ENCODE peak calls at places on chromosomes 12 and 14, in five cellular contexts. One of them, this sample, is unnamed.

GRCh38 chr12:18811268-18811667 is 73.3 kb downstream of the CAPZA3 start:
- DNase-seq in HCT116: no peak
- DNase-seq in tibial artery: no peak
- DNase-seq in glutamatergic neuron: no peak
- DNase-seq in WTC11: no peak
- DNase-seq in this sample: no peak

GRCh38 chr12:5665615-5666014 is 233.7 kb downstream of the NTF3 start:
- DNase-seq in HCT116: no peak
- DNase-seq in tibial artery: no peak
- DNase-seq in glutamatergic neuron: no peak
- DNase-seq in WTC11: no peak
- DNase-seq in this sample: no peak

GRCh38 chr14:100761481-100761880 is 34.8 kb downstream of the DLK1 start:
- DNase-seq in HCT116: peak
- DNase-seq in tibial artery: no peak
- DNase-seq in glutamatergic neuron: no peak
- DNase-seq in WTC11: no peak
- DNase-seq in this sample: no peak

GRCh38 chr12:105426766-105427165 is 96.3 kb downstream of the C12orf75 start:
- DNase-seq in HCT116: no peak
- DNase-seq in tibial artery: no peak
- DNase-seq in glutamatergic neuron: no peak
- DNase-seq in WTC11: no peak
- DNase-seq in this sample: no peak

GRCh38 chr12:54286042-54286931 is 5.8 kb downstream of the HNRNPA1 start:
- DNase-seq in HCT116: no peak
- DNase-seq in tibial artery: no peak
- DNase-seq in glutamatergic neuron: no peak
- DNase-seq in WTC11: no peak
- DNase-seq in this sample: no peak

GRCh38 chr14:70563869-70564268 is 29.1 kb upstream of the ADAM20 start:
- DNase-seq in HCT116: no peak
- DNase-seq in tibial artery: no peak
- DNase-seq in glutamatergic neuron: no peak
- DNase-seq in WTC11: no peak
- DNase-seq in this sample: no peak

GRCh38 chr14:89667983-89668382 is 250.9 kb upstream of the FOXN3 start:
- DNase-seq in HCT116: no peak
- DNase-seq in tibial artery: no peak
- DNase-seq in glutamatergic neuron: no peak
- DNase-seq in WTC11: no peak
- DNase-seq in this sample: no peak

GRCh38 chr14:93173943-93174395 is 10.7 kb downstream of the MOAP1 start:
- DNase-seq in HCT116: no peak
- DNase-seq in tibial artery: no peak
- DNase-seq in glutamatergic neuron: no peak
- DNase-seq in WTC11: no peak
- DNase-seq in this sample: no peak

GRCh38 chr14:69247691-69248440 is 12.1 kb upstream of the GALNT16 start:
- DNase-seq in HCT116: no peak
- DNase-seq in tibial artery: peak
- DNase-seq in glutamatergic neuron: no peak
- DNase-seq in WTC11: no peak
- DNase-seq in this sample: no peak

GRCh38 chr12:116442981-116443380 is 116.2 kb upstream of the MAP1LC3B2 start:
- DNase-seq in HCT116: no peak
- DNase-seq in tibial artery: no peak
- DNase-seq in glutamatergic neuron: no peak
- DNase-seq in WTC11: no peak
- DNase-seq in this sample: no peak

GRCh38 chr12:12219664-12220063 is 47.2 kb downstream of the LRP6 start:
- DNase-seq in HCT116: no peak
- DNase-seq in tibial artery: no peak
- DNase-seq in glutamatergic neuron: no peak
- DNase-seq in WTC11: no peak
- DNase-seq in this sample: no peak

GRCh38 chr14:104434214-104435076 is 145.1 kb upstream of the C14orf180 start:
- DNase-seq in HCT116: no peak
- DNase-seq in tibial artery: no peak
- DNase-seq in glutamatergic neuron: no peak
- DNase-seq in WTC11: no peak
- DNase-seq in this sample: no peak

GRCh38 chr14:69300601-69301221 is 40.8 kb downstream of the GALNT16 start:
- DNase-seq in HCT116: no peak
- DNase-seq in tibial artery: peak
- DNase-seq in glutamatergic neuron: no peak
- DNase-seq in WTC11: no peak
- DNase-seq in this sample: no peak

GRCh38 chr12:49201595-49202295 is 12.9 kb upstream of the TUBA1A start:
- DNase-seq in HCT116: no peak
- DNase-seq in tibial artery: peak
- DNase-seq in glutamatergic neuron: no peak
- DNase-seq in WTC11: no peak
- DNase-seq in this sample: no peak

GRCh38 chr14:85071447-85071846 is 458.5 kb upstream of the FLRT2 start:
- DNase-seq in HCT116: no peak
- DNase-seq in tibial artery: no peak
- DNase-seq in glutamatergic neuron: no peak
- DNase-seq in WTC11: no peak
- DNase-seq in this sample: no peak

GRCh38 chr14:53156238-53156637 is 3.1 kb upstream of the DDHD1 start:
- DNase-seq in HCT116: no peak
- DNase-seq in tibial artery: no peak
- DNase-seq in glutamatergic neuron: no peak
- DNase-seq in WTC11: no peak
- DNase-seq in this sample: no peak

GRCh38 chr14:60153996-60154395 is 11.2 kb downstream of the DHRS7 start:
- DNase-seq in HCT116: no peak
- DNase-seq in tibial artery: no peak
- DNase-seq in glutamatergic neuron: no peak
- DNase-seq in WTC11: no peak
- DNase-seq in this sample: no peak

GRCh38 chr12:82174383-82174782 is 183.8 kb downstream of the CCDC59 start:
- DNase-seq in HCT116: no peak
- DNase-seq in tibial artery: no peak
- DNase-seq in glutamatergic neuron: no peak
- DNase-seq in WTC11: no peak
- DNase-seq in this sample: no peak

GRCh38 chr12:26871985-26872384 is 39.0 kb upstream of the ITPR2 start:
- DNase-seq in HCT116: no peak
- DNase-seq in tibial artery: no peak
- DNase-seq in glutamatergic neuron: no peak
- DNase-seq in WTC11: no peak
- DNase-seq in this sample: no peak

GRCh38 chr14:65377576-65377975 is 35.0 kb upstream of the FUT8 start:
- DNase-seq in HCT116: no peak
- DNase-seq in tibial artery: no peak
- DNase-seq in glutamatergic neuron: no peak
- DNase-seq in WTC11: no peak
- DNase-seq in this sample: no peak

GRCh38 chr12:6936642-6937480 is 6.8 kb upstream of the RNU7-1 start:
- DNase-seq in HCT116: no peak
- DNase-seq in tibial artery: no peak
- DNase-seq in glutamatergic neuron: no peak
- DNase-seq in WTC11: peak
- DNase-seq in this sample: no peak

GRCh38 chr12:114687269-114687605 is 3.3 kb upstream of the TBX3 start:
- DNase-seq in HCT116: no peak
- DNase-seq in tibial artery: no peak
- DNase-seq in glutamatergic neuron: no peak
- DNase-seq in WTC11: no peak
- DNase-seq in this sample: no peak

GRCh38 chr12:69435644-69436043 is 34.5 kb upstream of the FRS2 start:
- DNase-seq in HCT116: no peak
- DNase-seq in tibial artery: no peak
- DNase-seq in glutamatergic neuron: no peak
- DNase-seq in WTC11: no peak
- DNase-seq in this sample: no peak

GRCh38 chr12:4116251-4117111 is 157.1 kb upstream of the CCND2 start:
- DNase-seq in HCT116: no peak
- DNase-seq in tibial artery: no peak
- DNase-seq in glutamatergic neuron: no peak
- DNase-seq in WTC11: no peak
- DNase-seq in this sample: no peak

GRCh38 chr14:51576899-51577298 is 74.8 kb upstream of the FRMD6 start:
- DNase-seq in HCT116: no peak
- DNase-seq in tibial artery: no peak
- DNase-seq in glutamatergic neuron: no peak
- DNase-seq in WTC11: no peak
- DNase-seq in this sample: no peak

GRCh38 chr14:28299227-28299626 is 467.4 kb upstream of the FOXG1 start:
- DNase-seq in HCT116: no peak
- DNase-seq in tibial artery: no peak
- DNase-seq in glutamatergic neuron: no peak
- DNase-seq in WTC11: no peak
- DNase-seq in this sample: no peak

GRCh38 chr14:28298156-28298555 is 468.4 kb upstream of the FOXG1 start:
- DNase-seq in HCT116: no peak
- DNase-seq in tibial artery: no peak
- DNase-seq in glutamatergic neuron: no peak
- DNase-seq in WTC11: no peak
- DNase-seq in this sample: no peak

GRCh38 chr14:28297559-28297958 is 469.0 kb upstream of the FOXG1 start:
- DNase-seq in HCT116: no peak
- DNase-seq in tibial artery: no peak
- DNase-seq in glutamatergic neuron: no peak
- DNase-seq in WTC11: no peak
- DNase-seq in this sample: no peak

GRCh38 chr14:28300356-28300755 is 466.2 kb upstream of the FOXG1 start:
- DNase-seq in HCT116: no peak
- DNase-seq in tibial artery: no peak
- DNase-seq in glutamatergic neuron: no peak
- DNase-seq in WTC11: no peak
- DNase-seq in this sample: no peak

DNA sequence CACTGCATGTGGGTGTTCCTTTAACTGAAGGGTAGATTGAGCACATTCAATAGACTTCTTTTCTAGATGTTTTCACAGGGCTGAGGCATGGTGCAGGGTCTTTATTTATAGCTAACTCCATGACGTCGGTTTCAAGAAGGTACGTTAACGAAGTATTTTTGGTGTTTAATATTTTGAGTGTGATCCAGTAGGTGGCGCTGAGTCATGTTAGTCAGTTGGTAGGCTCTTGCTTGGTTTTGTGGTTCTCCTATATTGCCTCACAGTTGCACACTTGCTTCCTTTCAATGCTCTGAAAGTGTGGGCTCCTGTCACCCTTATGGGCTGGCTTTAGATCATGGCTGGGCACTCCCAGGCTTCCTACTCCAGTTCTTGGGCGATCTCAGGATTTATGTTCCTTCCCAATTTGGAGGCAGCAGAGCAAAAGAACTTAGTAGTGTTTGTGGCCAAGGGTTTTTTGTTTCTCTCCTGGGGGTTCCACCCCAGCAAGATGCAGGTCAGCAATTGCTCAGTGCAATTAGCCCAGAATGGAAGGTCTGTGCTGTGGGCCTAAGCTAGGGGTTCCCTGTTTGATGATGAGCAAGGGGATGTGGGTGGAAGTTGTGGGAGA is 471.6 kb upstream of the FOXG1 start:
- DNase-seq in HCT116: no peak
- DNase-seq in tibial artery: no peak
- DNase-seq in glutamatergic neuron: no peak
- DNase-seq in WTC11: no peak
- DNase-seq in this sample: no peak
- TF ChIP-seq CTCF in HCT116: no peak
- TF ChIP-seq CTCF in tibial artery: no peak
- TF ChIP-seq CTCF in glutamatergic neuron: peak
- TF ChIP-seq CTCF in WTC11: no peak
- TF ChIP-seq CTCF in this sample: peak

GRCh38 chr12:113152835-113153814 is 3.6 kb downstream of the CFAP73 start:
- DNase-seq in HCT116: peak
- DNase-seq in tibial artery: peak
- DNase-seq in glutamatergic neuron: peak
- DNase-seq in WTC11: peak
- DNase-seq in this sample: peak
- TF ChIP-seq CTCF in HCT116: peak
- TF ChIP-seq CTCF in tibial artery: peak
- TF ChIP-seq CTCF in glutamatergic neuron: no peak
- TF ChIP-seq CTCF in WTC11: no peak
- TF ChIP-seq CTCF in this sample: peak

GRCh38 chr14:68084256-68084655 is 264.7 kb downstream of the RAD51B start:
- DNase-seq in HCT116: no peak
- DNase-seq in tibial artery: no peak
- DNase-seq in glutamatergic neuron: no peak
- DNase-seq in WTC11: no peak
- DNase-seq in this sample: no peak
- TF ChIP-seq CTCF in HCT116: peak
- TF ChIP-seq CTCF in tibial artery: no peak
- TF ChIP-seq CTCF in glutamatergic neuron: no peak
- TF ChIP-seq CTCF in WTC11: no peak
- TF ChIP-seq CTCF in this sample: peak

DNA sequence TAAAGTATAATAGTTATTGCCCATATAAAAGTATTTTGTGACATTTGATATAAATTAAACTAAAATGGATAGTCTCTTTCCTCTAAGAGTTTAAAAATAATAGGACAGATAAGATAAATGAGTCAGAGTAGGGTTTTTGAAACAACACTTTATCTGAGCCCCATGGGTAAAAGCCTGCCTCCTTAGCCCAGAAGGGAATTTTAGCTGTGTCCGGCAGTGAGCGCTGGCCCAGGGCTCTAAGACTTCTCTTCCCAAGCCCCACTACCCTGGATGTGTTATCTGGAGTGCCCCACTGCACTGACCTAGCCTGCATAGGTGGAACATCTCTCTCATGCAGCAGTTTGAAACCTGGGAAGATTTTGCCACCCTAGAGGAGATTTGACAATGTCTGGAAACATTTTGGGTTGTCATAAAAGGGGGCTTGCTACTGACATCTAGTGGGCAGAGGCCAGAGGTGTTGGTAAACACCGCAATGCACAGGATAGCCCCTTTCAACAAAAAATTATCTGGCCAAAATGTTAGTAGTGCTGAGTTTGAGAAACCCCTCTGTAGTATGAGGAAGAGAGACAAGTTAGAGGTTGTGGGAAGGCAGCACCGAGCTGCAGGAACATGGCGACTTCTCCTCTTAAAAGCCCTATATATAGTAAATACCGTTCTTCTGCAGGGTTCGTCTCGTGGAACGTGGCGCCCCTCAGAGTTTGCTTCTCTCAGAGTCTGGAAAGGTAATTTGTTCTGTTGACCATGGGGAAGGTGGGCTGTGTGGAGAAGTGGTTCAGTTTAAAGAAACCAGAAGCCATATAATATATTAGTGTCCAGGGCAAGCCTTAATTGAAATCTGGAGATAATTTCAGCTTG is 29.3 kb upstream of the ATF1 start:
- DNase-seq in HCT116: peak
- DNase-seq in tibial artery: no peak
- DNase-seq in glutamatergic neuron: peak
- DNase-seq in WTC11: peak
- DNase-seq in this sample: peak
- TF ChIP-seq CTCF in HCT116: peak
- TF ChIP-seq CTCF in tibial artery: peak
- TF ChIP-seq CTCF in glutamatergic neuron: peak
- TF ChIP-seq CTCF in WTC11: peak
- TF ChIP-seq CTCF in this sample: peak

This sample was measured in neural crest cell.